ENCODE peak calls at places on chromosomes 3 and 15, in four cellular contexts. E is HCT116, U is fibroblast of lung, J is A549. A is an unnamed sample.

GRCh38 chr3:190722181-190722905 is 140.2 kb downstream of the GMNC start:
- DNase-seq in E (no peak), U (peak; percentile 24), J (no peak), A (no peak)

GRCh38 chr3:141900343-141900742 is 23.9 kb downstream of the ATP1B3 start:
- DNase-seq in E (no peak), U (no peak), J (no peak), A (no peak)

GRCh38 chr3:111954228-111954990 is 24.4 kb upstream of the ABHD10 start:
- DNase-seq in E (no peak), U (peak; percentile 62), J (no peak), A (no peak)

GRCh38 chr15:63553388-63553791 is 43.8 kb upstream of the FBXL22 start:
- DNase-seq in J (no peak), U (peak; percentile 96), E (no peak), A (no peak)

GRCh38 chr3:134449277-134449676 is 36.5 kb downstream of the ANAPC13 start:
- DNase-seq in E (no peak), J (no peak), U (peak; percentile 56), A (no peak)

GRCh38 chr3:39113291-39113690 is 5.8 kb downstream of the TTC21A start:
- DNase-seq in U (no peak), E (no peak), J (no peak), A (no peak)

GRCh38 chr3:178084938-178085816 is 451.1 kb upstream of the KCNMB2 start:
- DNase-seq in J (no peak), U (peak; percentile 94), E (no peak), A (peak; percentile 56)

GRCh38 chr15:79922512-79923067 is 25.8 kb upstream of the MTHFS start:
- DNase-seq in E (no peak), U (peak; percentile 12), J (no peak), A (no peak)

GRCh38 chr3:144879701-144880100 is 908.1 kb downstream of the DIPK2A start:
- DNase-seq in U (no peak), J (no peak), E (no peak), A (no peak)

GRCh38 chr15:31571676-31572075 is 245.0 kb downstream of the KLF13 start:
- DNase-seq in J (no peak), E (no peak), U (peak; percentile 39), A (no peak)

GRCh38 chr15:36491912-36492311 is 87.5 kb upstream of the CDIN1 start:
- DNase-seq in E (no peak), J (no peak), U (no peak), A (no peak)

GRCh38 chr15:86906406-86906805 is 826.7 kb downstream of the AGBL1 start:
- DNase-seq in U (no peak), E (no peak), J (no peak), A (no peak)

GRCh38 chr15:27827336-27827735 is 271.8 kb downstream of the OCA2 start:
- DNase-seq in U (peak; percentile 36), E (no peak), J (no peak), A (no peak)
- H3K9me3 ChIP-seq in U (no peaks in the 10 kb centered on the region), E (peaks cover 32% of the 10 kb centered on the region), J (no peaks in the 10 kb centered on the region), A (no peaks in the 10 kb centered on the region)

DNA sequence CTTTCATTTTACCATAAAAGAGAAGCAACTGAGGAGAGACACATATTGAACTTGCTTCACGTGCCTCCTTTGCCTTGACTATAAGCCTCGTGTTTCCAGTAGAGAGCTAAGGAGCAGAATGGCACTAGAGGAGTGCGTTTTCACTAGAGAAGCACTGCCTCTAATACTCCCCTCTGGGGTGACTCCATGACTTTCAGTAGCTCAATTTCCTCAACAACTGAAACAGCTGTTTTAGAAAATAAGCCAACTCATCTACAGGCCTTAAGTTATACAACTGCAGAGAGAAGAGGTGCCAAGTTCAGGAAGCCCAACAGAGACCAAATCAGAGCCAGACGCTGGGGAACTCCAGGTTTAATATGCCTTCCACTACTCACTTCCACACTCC is 1.9 kb downstream of the UBP1 start:
- DNase-seq in E (no peak), U (peak; percentile 63), J (no peak), A (no peak)
- H3K4me1 ChIP-seq in E (peaks cover 21% of the 10 kb centered on the region), U (peaks cover 2% of the 10 kb centered on the region), J (peaks cover 51% of the 10 kb centered on the region), A (peaks cover 23% of the 10 kb centered on the region)

DNA sequence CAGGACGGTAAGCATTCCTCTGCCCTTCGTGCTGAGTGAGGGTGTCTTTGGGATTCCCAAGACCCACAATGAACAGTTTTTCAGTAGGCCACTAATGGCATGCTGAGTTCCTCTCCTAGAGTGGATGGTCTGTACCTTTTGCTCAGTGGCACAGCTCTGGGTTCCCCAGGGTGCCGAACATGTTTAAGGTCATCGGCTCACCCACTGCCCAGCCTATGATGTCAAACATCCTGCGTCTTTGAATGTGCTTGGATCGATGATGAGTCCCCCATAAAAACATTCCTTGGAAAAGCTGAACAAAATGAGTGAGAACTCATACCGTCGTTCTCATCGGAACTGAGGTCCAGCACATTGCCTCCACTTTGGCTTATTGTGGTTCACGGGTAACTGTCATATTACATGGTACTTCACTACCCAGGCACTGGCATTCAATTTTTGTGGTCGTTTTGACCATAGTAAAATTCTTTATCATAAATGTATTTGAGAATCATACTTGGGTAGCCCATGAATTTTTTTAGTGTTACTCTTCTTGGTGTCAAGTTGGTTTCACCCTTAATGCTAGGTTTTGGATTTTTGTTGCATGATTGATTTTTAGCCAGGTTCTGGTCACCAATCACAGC is 118.2 kb downstream of the SNRPN start:
- DNase-seq in E (no peak), J (no peak), U (no peak), A (no peak)
- H3K9me3 ChIP-seq in E (peaks cover 77% of the 10 kb centered on the region), J (peaks cover 85% of the 10 kb centered on the region), U (peaks cover 43% of the 10 kb centered on the region), A (peaks cover 78% of the 10 kb centered on the region)

DNA sequence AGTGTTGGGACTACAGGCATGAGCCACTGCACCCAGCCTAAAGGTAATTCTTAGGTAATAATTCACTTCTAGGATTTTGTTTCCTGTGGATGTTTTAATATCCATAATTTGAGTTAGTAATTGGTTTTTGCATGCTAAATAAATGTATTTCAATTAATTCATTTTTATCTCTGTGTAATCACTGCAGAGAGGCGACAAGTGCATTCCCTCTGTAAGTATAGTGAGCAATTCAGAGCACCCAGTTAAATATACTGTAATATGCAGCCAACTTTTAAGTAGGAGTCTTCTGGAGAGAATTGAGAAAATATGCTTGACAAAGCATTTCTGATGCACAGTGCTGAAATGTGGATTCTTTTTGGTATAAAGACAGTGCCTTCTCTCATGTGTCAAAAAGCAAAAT is 5.7 kb downstream of the TBC1D23 start:
- DNase-seq in U (no peak), J (no peak), E (no peak), A (no peak)
- H3K4me1 ChIP-seq in U (peaks cover 10% of the 10 kb centered on the region), J (peaks cover 5% of the 10 kb centered on the region), E (peaks cover 10% of the 10 kb centered on the region), A (no peaks in the 10 kb centered on the region)

DNA sequence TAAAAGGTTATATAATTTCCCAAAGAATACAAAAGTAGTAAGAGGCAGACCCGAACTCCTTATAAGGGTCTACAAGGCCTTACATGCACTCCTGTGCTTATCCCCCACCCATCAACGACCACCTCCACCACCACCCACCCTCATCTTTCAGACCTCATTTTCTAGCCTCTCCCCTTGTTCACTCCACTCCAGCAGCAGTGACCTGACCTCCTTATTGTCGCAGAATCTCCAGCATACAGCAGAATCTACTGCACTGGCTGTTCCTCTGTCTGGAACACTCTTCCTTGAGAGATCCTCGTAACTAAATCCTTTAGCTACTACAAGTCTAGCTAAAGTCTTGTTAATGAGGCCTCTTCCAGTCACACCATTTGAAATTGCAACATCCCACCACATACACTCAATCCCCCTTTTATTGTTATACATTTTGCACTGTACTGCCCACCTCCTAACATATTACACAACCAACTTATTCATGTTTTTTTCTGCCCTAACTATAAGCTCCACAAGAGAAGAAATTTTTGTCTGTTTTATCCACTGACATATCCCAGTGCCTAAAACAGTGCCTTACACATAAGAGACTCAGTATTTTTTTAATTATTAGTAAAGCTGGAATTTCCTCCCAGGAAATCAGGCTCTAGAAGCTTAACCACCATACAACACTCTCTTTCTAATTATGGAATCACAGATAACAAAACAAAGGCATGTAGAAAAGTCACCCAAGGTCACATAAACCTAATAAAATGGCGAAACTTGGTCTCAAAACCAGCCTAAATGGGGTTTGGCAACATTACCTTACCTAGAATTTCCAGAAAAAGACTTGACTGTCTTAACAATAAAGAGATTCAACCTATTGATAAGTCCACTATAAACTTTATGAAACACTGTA is 40.2 kb downstream of the ZNF148 start:
- DNase-seq in E (no peak), U (no peak), J (no peak), A (no peak)
- H3K9me3 ChIP-seq in E (no peaks in the 10 kb centered on the region), U (no peaks in the 10 kb centered on the region), J (no peaks in the 10 kb centered on the region), A (no peaks in the 10 kb centered on the region)

GRCh38 chr3:138230525-138230924 is 43.4 kb downstream of the ARMC8 start:
- DNase-seq in E (no peak), U (no peak), J (no peak), A (no peak)
- H3K4me1 ChIP-seq in E (no peaks in the 10 kb centered on the region), U (no peaks in the 10 kb centered on the region), J (no peaks in the 10 kb centered on the region), A (no peaks in the 10 kb centered on the region)

GRCh38 chr3:13901935-13902584 is 22.2 kb upstream of the WNT7A start:
- DNase-seq in E (no peak), U (no peak), J (no peak), A (no peak)

DNA sequence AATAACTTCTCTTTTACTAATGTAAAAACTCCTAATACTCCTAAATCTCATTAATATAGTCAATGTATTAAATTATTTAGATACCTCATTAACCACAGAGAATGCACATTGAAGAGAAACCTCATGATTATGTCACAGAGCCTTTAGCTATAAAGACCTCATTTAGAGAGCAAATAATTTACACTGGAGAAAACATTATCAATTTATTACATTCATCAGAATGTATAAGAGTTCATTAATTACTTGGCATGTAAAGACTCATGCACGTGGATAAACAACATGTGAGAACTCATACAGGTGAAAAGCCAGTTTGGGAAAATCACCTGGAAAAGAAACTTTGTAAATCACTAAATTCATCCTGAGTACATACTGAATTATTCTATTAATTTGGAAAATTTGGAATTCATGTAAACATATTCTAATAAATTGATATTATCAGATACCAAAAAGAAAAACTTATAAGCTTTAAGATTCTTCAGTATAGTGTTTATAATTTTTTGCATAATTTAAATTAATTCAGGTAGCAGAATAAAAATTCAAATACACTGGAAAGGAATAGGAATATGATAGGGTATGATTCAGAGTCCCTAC is 22.9 kb upstream of the WNT7A start:
- DNase-seq in J (no peak), U (no peak), E (no peak), A (no peak)
- H3K9me3 ChIP-seq in J (peaks cover 73% of the 10 kb centered on the region), U (no peaks in the 10 kb centered on the region), E (no peaks in the 10 kb centered on the region), A (peaks cover 47% of the 10 kb centered on the region)

GRCh38 chr3:71850654-71851053 is 65.7 kb upstream of the PROK2 start:
- DNase-seq in J (no peak), E (no peak), U (no peak), A (no peak)

GRCh38 chr3:71846189-71846588 is 61.2 kb upstream of the PROK2 start:
- DNase-seq in E (no peak), U (no peak), J (no peak), A (no peak)

GRCh38 chr3:71851878-71852277 is 66.9 kb upstream of the PROK2 start:
- DNase-seq in U (no peak), J (no peak), E (no peak), A (no peak)

GRCh38 chr3:71847794-71848193 is 62.8 kb upstream of the PROK2 start:
- DNase-seq in J (no peak), E (no peak), U (no peak), A (no peak)

DNA sequence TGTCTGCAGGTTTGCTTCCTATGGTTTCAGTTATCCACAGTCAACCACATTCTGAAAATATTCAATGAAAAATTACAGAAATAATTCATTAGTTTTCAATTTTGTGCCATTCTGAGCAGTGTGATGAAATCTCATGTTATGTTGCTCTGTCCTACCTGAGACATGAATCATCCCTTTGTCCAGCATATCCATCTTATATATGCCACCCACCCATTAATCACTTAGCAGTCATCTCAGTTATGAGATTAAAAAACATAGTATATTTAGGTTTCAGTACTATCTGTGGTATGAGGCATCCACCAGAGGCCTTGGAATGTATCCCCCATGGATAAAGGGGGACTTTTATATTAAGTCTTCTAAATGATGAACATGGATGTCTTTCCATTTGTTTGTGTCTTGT is 64.7 kb upstream of the PROK2 start:
- DNase-seq in E (no peak), U (no peak), J (no peak), A (no peak)
- H3K4me1 ChIP-seq in E (no peaks in the 10 kb centered on the region), U (no peaks in the 10 kb centered on the region), J (no peaks in the 10 kb centered on the region), A (no peaks in the 10 kb centered on the region)

GRCh38 chr15:22237891-22238275 is 157.6 kb downstream of the OR4M2 start:
- DNase-seq in E (no peak), J (no peak), U (no peak), A (no peak)
- H3K9me3 ChIP-seq in E (peaks cover 52% of the 10 kb centered on the region), J (peaks cover 23% of the 10 kb centered on the region), U (peaks cover 3% of the 10 kb centered on the region), A (no peaks in the 10 kb centered on the region)

A was measured in Caco-2.